ENCODE peak calls at places on chromosomes 2 and 18, in five cellular contexts. N is tibial artery, C is cardiac fibroblast, A is AG09309, M is tibial nerve. Z is an unnamed sample.

GRCh38 chr2:241813806-241814570 is 5.0 kb downstream of the NEU4 start:
- DNase-seq in A (no peak), M (no peak), C (peak), N (peak), Z (no peak)

GRCh38 chr2:188869560-188869959 is 104.6 kb upstream of the COL3A1 start:
- DNase-seq in N (no peak), M (no peak), C (peak), A (no peak), Z (no peak)

GRCh38 chr2:235506291-235506996 is 12.6 kb downstream of the AGAP1 start:
- DNase-seq in M (no peak), A (no peak), N (no peak), C (no peak), Z (no peak)

GRCh38 chr18:48445540-48445939 is 36.4 kb upstream of the ZBTB7C start:
- DNase-seq in A (peak), M (peak), C (peak), N (peak), Z (peak)

GRCh38 chr2:155372969-155373368 is 674.5 kb downstream of the KCNJ3 start:
- DNase-seq in M (no peak), C (peak), N (no peak), A (no peak), Z (no peak)

GRCh38 chr2:127011136-127011740 is 95.7 kb downstream of the BIN1 start:
- DNase-seq in A (no peak), M (no peak), N (no peak), C (no peak), Z (peak)

GRCh38 chr18:67669993-67670671 is 153.6 kb upstream of the DSEL start:
- DNase-seq in M (no peak), A (peak), C (peak), N (no peak), Z (no peak)

GRCh38 chr18:8116346-8117007 is 492.8 kb upstream of the RAB12 start:
- DNase-seq in M (no peak), A (no peak), C (peak), N (no peak), Z (no peak)

GRCh38 chr18:62832282-62832681 is 116.9 kb downstream of the PHLPP1 start:
- DNase-seq in A (no peak), M (no peak), N (no peak), C (no peak), Z (no peak)

GRCh38 chr18:62500966-62501591 is 21.7 kb upstream of the ZCCHC2 start:
- DNase-seq in C (no peak), N (no peak), A (no peak), M (no peak), Z (no peak)

GRCh38 chr18:48663931-48664847 is 125.4 kb downstream of the CTIF start:
- DNase-seq in N (peak), C (peak), A (no peak), M (peak), Z (no peak)

GRCh38 chr2:207167129-207167923 is 1.6 kb upstream of the KLF7 start:
- DNase-seq in M (peak), C (peak), N (peak), A (no peak), Z (no peak)

GRCh38 chr2:69070987-69071386 is 58.0 kb downstream of the ANTXR1 start:
- DNase-seq in C (no peak), N (no peak), M (no peak), A (no peak), Z (no peak)

GRCh38 chr18:78503129-78503528 is 476.5 kb upstream of the SALL3 start:
- DNase-seq in N (no peak), A (no peak), M (no peak), C (no peak), Z (no peak)

GRCh38 chr2:159615936-159616733 is at the start of gene BAZ2B:
- DNase-seq in M (peak), N (peak), A (peak), C (peak), Z (peak)

GRCh38 chr2:96105994-96106393 is 10.4 kb downstream of the ADRA2B start:
- DNase-seq in A (no peak), C (no peak), M (no peak), N (no peak), Z (no peak)

DNA sequence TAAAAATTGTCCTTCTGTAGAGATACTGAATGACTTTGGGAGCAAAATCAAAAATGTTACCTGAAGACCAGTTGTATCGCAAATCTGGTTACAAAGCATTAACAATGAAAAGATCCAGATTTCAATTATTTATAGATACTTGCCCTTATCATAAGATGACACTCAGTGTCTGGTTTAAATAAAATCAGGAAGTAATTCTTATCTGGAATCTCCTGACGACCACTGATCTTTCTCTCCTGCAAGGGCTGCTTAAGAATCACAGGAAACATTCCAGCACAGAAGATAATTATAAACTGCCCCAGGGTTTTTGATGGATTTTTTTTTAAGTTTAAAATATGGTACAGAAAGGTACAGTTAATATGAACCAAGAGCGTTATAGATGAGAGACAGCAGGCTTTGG is 205.7 kb downstream of the ALK start:
- DNase-seq in M (no peak), A (no peak), C (no peak), N (no peak), Z (no peak)
- H3K4me3 ChIP-seq in M (no peak), A (no peak), C (no peak), N (no peak), Z (no peak)

GRCh38 chr2:111617804-111618576 is 266.0 kb downstream of the ANAPC1 start:
- DNase-seq in M (peak), C (peak), A (no peak), N (peak), Z (no peak)

GRCh38 chr2:111618577-111618930 is 265.4 kb downstream of the ANAPC1 start:
- DNase-seq in A (no peak), C (peak), N (no peak), M (no peak), Z (no peak)

GRCh38 chr2:111616651-111617218 is 267.3 kb downstream of the ANAPC1 start:
- DNase-seq in M (no peak), N (no peak), C (no peak), A (no peak), Z (no peak)

GRCh38 chr2:111617299-111617803 is 266.6 kb downstream of the ANAPC1 start:
- DNase-seq in C (peak), A (no peak), M (no peak), N (no peak), Z (peak)

DNA sequence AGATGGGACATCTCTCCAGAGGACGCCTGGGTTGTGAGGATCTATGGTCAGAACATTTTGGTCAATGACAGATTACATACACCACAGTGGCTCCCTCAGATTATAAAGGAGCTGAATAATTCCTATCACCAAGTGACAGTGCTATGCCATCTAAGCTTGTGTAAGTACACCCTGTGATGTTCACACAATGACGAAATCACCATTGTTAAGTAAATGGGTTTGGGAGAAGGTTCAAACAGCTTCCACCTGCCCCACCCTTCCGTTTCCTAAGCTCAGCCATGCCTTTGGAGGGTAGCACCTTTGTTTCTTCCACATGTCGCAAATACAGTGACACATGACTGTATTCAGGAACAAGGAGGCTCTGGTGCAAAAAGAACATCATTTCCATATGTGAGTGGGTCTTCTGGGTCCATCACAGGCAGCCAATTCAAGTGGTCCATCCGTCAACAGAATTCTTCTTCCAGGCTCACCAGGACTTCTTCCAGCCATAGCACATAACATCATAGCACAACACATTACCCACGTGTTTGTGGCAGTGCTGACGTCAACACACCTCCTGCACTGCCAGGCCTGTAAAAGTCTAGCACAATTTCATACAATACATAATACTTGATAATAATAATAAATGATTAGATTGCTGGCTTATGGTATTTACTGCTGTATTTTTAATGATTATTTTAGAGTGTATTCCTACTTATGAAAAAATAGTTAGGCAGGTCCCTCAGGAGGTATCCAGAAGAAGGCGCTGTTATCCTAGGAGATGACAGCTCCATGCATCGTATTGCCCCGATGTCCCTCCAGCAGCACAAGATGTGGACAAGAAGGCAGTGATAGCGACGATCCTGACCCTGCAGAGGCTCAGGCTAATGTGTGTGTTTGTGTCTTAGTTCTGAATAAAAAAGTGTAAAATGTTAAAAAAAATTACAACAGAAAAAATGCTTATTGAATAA is 264.8 kb downstream of the ANAPC1 start:
- DNase-seq in A (no peak), N (no peak), M (no peak), C (peak), Z (no peak)
- TF ChIP-seq CTCF in A (no peak), N (no peak), M (no peak), C (no peak), Z (peak)

DNA sequence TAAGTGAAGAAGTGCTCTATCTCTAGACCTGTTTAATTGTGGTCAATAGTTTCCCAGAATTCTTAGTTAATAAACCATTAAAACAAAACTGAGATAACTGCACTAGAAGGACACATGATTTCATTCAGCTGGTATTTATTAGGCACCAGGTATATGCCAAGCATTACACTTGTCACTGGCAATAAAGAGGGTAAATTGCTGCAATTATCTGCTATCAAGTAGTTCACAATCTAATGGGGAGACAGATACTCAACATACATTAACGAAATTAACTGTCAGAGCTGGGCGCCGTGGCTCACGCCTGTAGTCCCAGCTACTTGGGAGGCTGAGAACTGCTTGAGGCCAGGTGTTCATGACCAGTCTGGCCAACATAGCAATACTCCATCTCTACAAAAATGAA is 71.7 kb upstream of the WIPF1 start:
- DNase-seq in M (no peak), C (no peak), A (no peak), N (no peak), Z (no peak)
- H3K4me3 ChIP-seq in M (no peak), C (no peak), A (no peak), N (no peak), Z (no peak)

GRCh38 chr2:65016789-65017188 is 27.6 kb downstream of the SLC1A4 start:
- DNase-seq in C (no peak), N (no peak), A (no peak), M (no peak), Z (no peak)
- TF ChIP-seq CTCF in C (no peak), N (no peak), A (no peak), M (no peak), Z (no peak)

DNA sequence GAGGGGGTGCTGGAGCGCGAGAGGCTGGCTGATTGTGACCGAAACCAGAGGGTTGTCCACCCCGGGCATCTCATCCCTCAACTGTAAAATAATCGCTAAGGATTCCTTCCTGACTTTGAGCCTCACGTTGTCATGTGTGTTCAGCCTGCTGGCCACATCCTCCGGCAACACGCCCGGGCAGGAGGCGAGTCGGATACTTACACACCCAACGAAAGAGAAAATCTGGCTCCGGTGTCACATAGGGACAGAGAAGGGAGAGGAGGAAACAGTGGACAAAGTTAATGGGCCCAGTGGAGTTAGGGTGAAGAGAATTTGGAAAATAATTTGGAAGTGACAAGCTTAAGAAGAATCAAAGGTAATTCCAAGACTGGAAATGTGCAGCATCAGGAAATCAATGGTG is 2.4 kb downstream of the TLX2 start:
- DNase-seq in N (no peak), M (no peak), C (no peak), A (no peak), Z (no peak)
- H3K4me3 ChIP-seq in N (peak), M (no peak), C (no peak), A (no peak), Z (no peak)

GRCh38 chr2:223900531-223900930 is 44.6 kb downstream of the WDFY1 start:
- DNase-seq in N (no peak), A (no peak), C (no peak), M (no peak), Z (no peak)

GRCh38 chr2:223897669-223898314 is 47.3 kb downstream of the WDFY1 start:
- DNase-seq in N (no peak), M (no peak), A (no peak), C (no peak), Z (no peak)

GRCh38 chr2:223900066-223900465 is 45.1 kb downstream of the WDFY1 start:
- DNase-seq in C (no peak), N (no peak), M (no peak), A (no peak), Z (no peak)

GRCh38 chr2:223901311-223901710 is 43.8 kb downstream of the WDFY1 start:
- DNase-seq in M (no peak), C (no peak), A (no peak), N (no peak), Z (no peak)

GRCh38 chr2:223901854-223902253 is 43.3 kb downstream of the WDFY1 start:
- DNase-seq in N (no peak), M (no peak), A (no peak), C (no peak), Z (no peak)
- TF ChIP-seq CTCF in N (no peak), M (no peak), A (no peak), C (no peak), Z (no peak)

DNA sequence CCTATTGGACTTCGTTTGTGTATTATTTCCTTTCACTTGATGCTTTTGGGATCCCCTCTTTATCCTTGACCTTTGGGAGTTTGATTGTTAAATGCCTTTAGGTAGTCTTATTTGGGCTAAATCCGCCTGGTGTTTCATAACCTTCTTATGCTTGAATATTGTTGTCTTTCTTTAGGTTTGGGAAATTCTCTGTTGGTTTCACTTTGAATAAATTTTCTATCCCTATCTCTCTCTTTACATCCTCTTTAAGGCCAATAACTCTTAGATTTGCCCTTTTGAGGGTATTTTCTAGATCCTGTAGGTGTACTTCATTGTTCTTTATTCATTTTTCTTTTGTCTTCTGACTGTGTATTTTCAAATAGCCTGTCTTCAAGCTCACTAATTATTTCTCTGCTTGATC is 354.7 kb downstream of the PARD3B start:
- DNase-seq in C (no peak), N (no peak), M (no peak), A (no peak), Z (no peak)
- H3K4me3 ChIP-seq in C (no peak), N (no peak), M (no peak), A (no peak), Z (no peak)

GRCh38 chr2:85769987-85770362 is 16.2 kb downstream of the ATOH8 start:
- DNase-seq in A (no peak), N (no peak), C (no peak), M (no peak), Z (no peak)
- TF ChIP-seq CTCF in A (no peak), N (no peak), C (no peak), M (no peak), Z (no peak)

Z was measured in retinal pigment epithelial cell.